ENCODE peak calls at places on chromosomes 6 and 20, in five cellular contexts. E is activated CD4-positive, alpha-beta T cell treated with anti-CD3 and anti-CD28 coated beads, Interleukin-2, amount 10 ng/mL, durations not matched to agents 7 days and 5 days; L is HCEC 1CT; S is AG10803; P is fibroblast of mammary gland. G is an unnamed sample.

GRCh38 chr6:52548353-52548713 is 28.5 kb downstream of the TRAM2 start:
- DNase-seq in E (no peak), L (no peak), S (no peak), P (peak), G (no peak)

GRCh38 chr6:45663181-45664180 is 285.7 kb upstream of the SUPT3H start:
- DNase-seq in E (peak), L (no peak), S (no peak), P (no peak), G (no peak)

GRCh38 chr6:41785689-41786450 is 1.6 kb upstream of the TOMM6 start:
- DNase-seq in E (no peak), L (no peak), S (no peak), P (no peak), G (no peak)

GRCh38 chr6:161446296-161446925 is 172.6 kb upstream of the AGPAT4 start:
- DNase-seq in E (no peak), L (no peak), S (no peak), P (no peak), G (no peak)

GRCh38 chr6:53623497-53623896 is 42.1 kb downstream of the KLHL31 start:
- DNase-seq in E (no peak), L (peak), S (peak), P (peak), G (no peak)

GRCh38 chr6:52271852-52272460 is 12.6 kb downstream of the MCM3 start:
- DNase-seq in E (no peak), L (no peak), S (no peak), P (no peak), G (no peak)

GRCh38 chr6:63740709-63741108 is 105.1 kb downstream of the PHF3 start:
- DNase-seq in E (no peak), L (peak), S (peak), P (peak), G (no peak)

GRCh38 chr6:51934098-51934497 is 153.3 kb downstream of the PKHD1 start:
- DNase-seq in E (no peak), L (no peak), S (no peak), P (no peak), G (no peak)

GRCh38 chr20:58243653-58244410 is 15.4 kb upstream of the ANKRD60 start:
- DNase-seq in E (no peak), L (no peak), S (no peak), P (no peak), G (no peak)

GRCh38 chr20:22411568-22412450 is 172.6 kb downstream of the FOXA2 start:
- DNase-seq in E (no peak), L (no peak), S (peak), P (peak), G (peak)

GRCh38 chr6:148934534-148934933 is 187.7 kb downstream of the UST start:
- DNase-seq in E (no peak), L (peak), S (peak), P (peak), G (no peak)

GRCh38 chr20:63774348-63774735 is 34.8 kb downstream of the SLC2A4RG start:
- DNase-seq in E (no peak), L (no peak), S (no peak), P (no peak), G (no peak)

GRCh38 chr6:78489874-78490273 is 377.5 kb upstream of the IRAK1BP1 start:
- DNase-seq in E (no peak), L (peak), S (no peak), P (peak), G (no peak)

GRCh38 chr6:14818422-14818884 is 427.4 kb upstream of the JARID2 start:
- DNase-seq in E (no peak), L (no peak), S (peak), P (peak), G (no peak)

GRCh38 chr20:50991076-50991475 is 31.8 kb downstream of the KCNG1 start:
- DNase-seq in E (no peak), L (no peak), S (no peak), P (no peak), G (no peak)

GRCh38 chr20:57618091-57618765 is 2.0 kb downstream of the ZBP1 start:
- DNase-seq in E (no peak), L (no peak), S (no peak), P (no peak), G (no peak)

GRCh38 chr20:4043801-4044200 is 28.4 kb upstream of the RNF24 start:
- DNase-seq in E (no peak), L (no peak), S (no peak), P (no peak), G (no peak)

GRCh38 chr6:215335-216034 is 76.8 kb upstream of the DUSP22 start:
- DNase-seq in E (peak), L (peak), S (peak), P (peak), G (no peak)

GRCh38 chr6:32475392-32476206 is 35.9 kb downstream of the HLA-DRA start:
- DNase-seq in E (no peak), L (no peak), S (no peak), P (no peak), G (no peak)

GRCh38 chr6:154984146-154984545 is 11.0 kb upstream of the TIAM2 start:
- DNase-seq in E (no peak), L (no peak), S (no peak), P (peak), G (no peak)

GRCh38 chr6:24451581-24452041 is 37.8 kb downstream of the GPLD1 start:
- DNase-seq in E (no peak), L (no peak), S (no peak), P (no peak), G (peak)

GRCh38 chr20:63133481-63134091 is 82.3 kb downstream of the YTHDF1 start:
- DNase-seq in E (no peak), L (no peak), S (no peak), P (no peak), G (no peak)

GRCh38 chr6:27532820-27533538 is 60.1 kb upstream of the ZNF184 start:
- DNase-seq in E (no peak), L (peak), S (peak), P (peak), G (no peak)

GRCh38 chr20:17062712-17063111 is 164.1 kb upstream of the PCSK2 start:
- DNase-seq in E (no peak), L (no peak), S (no peak), P (no peak), G (no peak)

GRCh38 chr6:31053873-31054272 is 43.6 kb downstream of the MUC22 start:
- DNase-seq in E (no peak), L (no peak), S (no peak), P (no peak), G (no peak)

GRCh38 chr6:39804666-39805065 is 12.5 kb downstream of the DAAM2 start:
- DNase-seq in E (no peak), L (no peak), S (peak), P (peak), G (no peak)

GRCh38 chr20:15162061-15162740 is 824.8 kb upstream of the FLRT3 start:
- DNase-seq in E (no peak), L (no peak), S (no peak), P (no peak), G (no peak)

GRCh38 chr6:82015043-82015442 is 232.5 kb downstream of the IBTK start:
- DNase-seq in E (no peak), L (peak), S (no peak), P (peak), G (no peak)

G was measured in erythroblast.